ENCODE peak calls at places on chromosome 22, in ten cellular contexts. J is left ventricle myocardium inferior; H is kidney; Z is cardiac muscle cell; X is A549; G is thoracic aorta; N is effector memory CD4-positive, alpha-beta T cell; W is NT2/D1; L is trophoblast cell; M is H9. E is an unnamed sample.

GRCh38 chr22:32612834-32613233 is 138.2 kb downstream of the FBXO7 start:
- DNase-seq in X (no peak), Z (no peak), H (no peak), M (no peak), L (no peak), W (no peak), G (no peak), J (no peak), N (no peak), E (no peak)

GRCh38 chr22:36901411-36902142 is 11.9 kb upstream of the CSF2RB start:
- DNase-seq in M (no peak), H (no peak), J (no peak), Z (no peak), X (no peak), N (no peak), L (no peak), W (no peak), G (no peak), E (peak; percentile 35)

GRCh38 chr22:37021710-37022482 is 2.4 kb downstream of the MPST start:
- DNase-seq in N (no peak), Z (peak; percentile 58), G (no peak), X (no peak), M (no peak), H (peak; percentile 59), J (peak; percentile 32), L (peak; percentile 35), W (peak; percentile 38), E (peak; percentile 53)

GRCh38 chr22:38427465-38427864 is 27.5 kb downstream of the KCNJ4 start:
- DNase-seq in J (no peak), N (no peak), L (no peak), Z (no peak), W (no peak), X (no peak), H (no peak), M (no peak), G (no peak), E (no peak)

GRCh38 chr22:49240016-49240380 is 587.7 kb downstream of the BRD1 start:
- DNase-seq in G (no peak), X (no peak), N (no peak), J (no peak), W (no peak), H (peak; percentile 35), Z (no peak), L (no peak), M (peak; percentile 14), E (no peak)

GRCh38 chr22:30763815-30764686 is 69.4 kb downstream of the OSBP2 start:
- DNase-seq in W (peak; percentile 72), H (no peak), N (no peak), X (peak; percentile 59), L (peak; percentile 91), M (peak; percentile 80), J (no peak), Z (peak; percentile 89), G (no peak), E (peak; percentile 45)

GRCh38 chr22:40666151-40666848 is 13.0 kb upstream of the MCHR1 start:
- DNase-seq in M (no peak), W (no peak), X (no peak), J (peak; percentile 61), H (no peak), Z (peak; percentile 78), L (peak; percentile 25), N (no peak), G (no peak), E (no peak)

GRCh38 chr22:29216873-29217666 is 11.4 kb downstream of the EMID1 start:
- DNase-seq in Z (peak; percentile 74), H (peak; percentile 86), J (no peak), M (peak; percentile 21), X (no peak), L (peak; percentile 19), N (no peak), W (no peak), G (no peak), E (no peak)

GRCh38 chr22:35835998-35836691 is 118.5 kb downstream of the APOL5 start:
- DNase-seq in W (peak; percentile 57), H (no peak), L (peak; percentile 68), M (peak; percentile 70), G (no peak), N (no peak), Z (peak; percentile 91), J (peak; percentile 43), X (peak; percentile 68), E (peak; percentile 38)

GRCh38 chr22:43262990-43263644 is 76.2 kb upstream of the TTLL12 start:
- DNase-seq in X (no peak), L (no peak), M (no peak), G (no peak), H (peak; percentile 85), N (peak; percentile 15), W (no peak), J (peak; percentile 27), Z (peak; percentile 49), E (peak; percentile 33)

GRCh38 chr22:49971232-49972162 is 10.9 kb downstream of the PIM3 start:
- DNase-seq in G (peak; percentile 36), M (peak; percentile 47), H (peak; percentile 95), Z (peak; percentile 72), J (peak; percentile 87), W (no peak), X (peak; percentile 33), N (no peak), L (peak; percentile 53), E (peak; percentile 92)

GRCh38 chr22:37533995-37534394 is 14.8 kb upstream of the CARD10 start:
- DNase-seq in W (no peak), G (no peak), L (no peak), H (no peak), N (no peak), M (no peak), Z (peak; percentile 88), J (no peak), X (no peak), E (no peak)

GRCh38 chr22:19057999-19058491 is 64.2 kb downstream of the DGCR2 start:
- DNase-seq in N (no peak), X (no peak), H (peak; percentile 46), J (no peak), Z (no peak), G (no peak), L (no peak), W (no peak), M (no peak), E (no peak)

GRCh38 chr22:32573991-32574390 is 99.4 kb downstream of the FBXO7 start:
- DNase-seq in X (no peak), J (no peak), Z (no peak), W (no peak), N (no peak), H (no peak), M (no peak), G (no peak), L (no peak), E (no peak)

GRCh38 chr22:29146771-29147170 is 58.9 kb upstream of the EMID1 start:
- DNase-seq in W (no peak), H (peak; percentile 18), L (no peak), M (peak; percentile 18), G (no peak), J (no peak), N (no peak), X (no peak), Z (no peak), E (no peak)

GRCh38 chr22:48100685-48101417 is 1338.4 kb downstream of the TBC1D22A start:
- DNase-seq in N (no peak), J (no peak), G (no peak), M (peak; percentile 17), X (no peak), W (no peak), L (no peak), H (no peak), Z (no peak), E (no peak)
- H3K4me1 ChIP-seq in N (peaks cover 8% of the 10 kb centered on the region), J (no peaks in the 10 kb centered on the region), G (no peaks in the 10 kb centered on the region), M (no peaks in the 10 kb centered on the region), X (no peaks in the 10 kb centered on the region), W (peaks cover 4% of the 10 kb centered on the region), L (peaks cover 3% of the 10 kb centered on the region), H (no peaks in the 10 kb centered on the region), Z (no peaks in the 10 kb centered on the region), E (no peaks in the 10 kb centered on the region)

GRCh38 chr22:20787746-20788626 is 14.1 kb downstream of the SERPIND1 start:
- DNase-seq in L (no peak), H (no peak), J (no peak), M (no peak), Z (no peak), X (no peak), W (no peak), G (no peak), N (no peak), E (no peak)
- H3K4me1 ChIP-seq in L (no peaks in the 10 kb centered on the region), H (no peaks in the 10 kb centered on the region), J (peaks cover 28% of the 10 kb centered on the region), M (no peaks in the 10 kb centered on the region), Z (peaks cover 42% of the 10 kb centered on the region), X (peaks cover 5% of the 10 kb centered on the region), W (no peaks in the 10 kb centered on the region), G (no peaks in the 10 kb centered on the region), N (no peaks in the 10 kb centered on the region), E (peaks cover 4% of the 10 kb centered on the region)

GRCh38 chr22:26462051-26462450 is 21.5 kb downstream of the HPS4 start:
- DNase-seq in L (no peak), G (no peak), W (no peak), H (no peak), M (no peak), N (no peak), X (no peak), Z (no peak), J (no peak), E (no peak)
- H3K4me1 ChIP-seq in L (peaks cover 19% of the 10 kb centered on the region), G (no peaks in the 10 kb centered on the region), W (no peaks in the 10 kb centered on the region), H (no peaks in the 10 kb centered on the region), M (no peaks in the 10 kb centered on the region), N (no peaks in the 10 kb centered on the region), X (no peaks in the 10 kb centered on the region), Z (peaks cover 14% of the 10 kb centered on the region), J (peaks cover 10% of the 10 kb centered on the region), E (no peaks in the 10 kb centered on the region)

DNA sequence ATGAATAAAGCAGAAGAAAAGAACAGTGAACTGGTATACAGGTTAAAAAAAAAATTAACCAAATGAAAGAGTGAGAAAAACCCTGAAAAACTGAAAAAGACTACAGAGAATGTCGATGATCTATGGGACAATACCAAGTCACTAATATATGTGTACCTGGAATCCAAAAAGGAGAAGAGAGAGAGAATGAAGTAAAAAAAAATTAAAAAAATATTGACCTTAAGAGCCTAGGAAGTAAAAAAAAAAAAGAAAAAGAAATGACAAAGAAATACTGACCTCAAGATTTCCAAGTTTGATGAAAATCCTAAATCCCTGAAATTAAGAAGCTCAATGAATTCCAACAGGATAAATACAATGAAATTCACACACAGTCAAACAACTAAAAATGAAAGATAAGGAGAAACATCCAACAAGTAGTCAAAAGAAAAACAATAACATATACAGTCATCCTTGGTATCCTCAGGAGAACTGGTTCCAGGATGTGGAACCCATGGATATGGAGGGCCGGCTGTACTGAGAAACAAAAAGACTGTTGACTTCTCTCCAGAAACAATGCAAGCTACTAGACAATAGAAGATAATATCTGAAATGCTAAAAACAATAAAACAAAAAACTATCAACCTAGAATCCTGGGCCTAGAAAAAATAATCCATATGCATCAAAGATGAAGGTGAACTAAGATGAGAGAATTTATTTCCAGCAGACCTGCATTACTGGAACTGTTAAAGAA is 33.5 kb upstream of the SERPIND1 start:
- DNase-seq in W (no peak), H (no peak), L (no peak), J (no peak), G (no peak), N (no peak), M (no peak), Z (no peak), X (no peak), E (no peak)
- H3K4me1 ChIP-seq in W (no peaks in the 10 kb centered on the region), H (no peaks in the 10 kb centered on the region), L (no peaks in the 10 kb centered on the region), J (peaks cover 4% of the 10 kb centered on the region), G (no peaks in the 10 kb centered on the region), N (no peaks in the 10 kb centered on the region), M (no peaks in the 10 kb centered on the region), Z (no peaks in the 10 kb centered on the region), X (no peaks in the 10 kb centered on the region), E (no peaks in the 10 kb centered on the region)

DNA sequence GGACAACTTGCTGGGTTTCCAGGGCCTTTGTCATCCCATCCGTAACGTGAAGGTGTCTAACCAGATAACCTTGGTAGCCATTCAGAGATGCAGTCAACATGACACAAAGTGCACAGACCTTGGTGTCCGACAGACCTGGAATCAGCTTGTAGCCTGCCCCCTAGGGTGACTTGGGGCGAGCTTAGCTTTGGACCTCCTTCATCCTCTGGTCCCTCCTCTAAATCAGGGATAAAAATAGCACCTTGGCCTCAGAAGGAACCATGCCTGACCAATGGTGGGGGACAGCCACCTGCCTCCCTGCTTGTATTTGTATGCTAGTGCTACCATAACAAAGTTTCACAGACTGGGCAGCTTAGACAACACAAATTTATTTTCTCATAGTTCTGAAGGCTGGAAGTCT is 3.7 kb downstream of the SNRPD3 start:
- DNase-seq in H (no peak), Z (no peak), G (no peak), X (no peak), N (no peak), M (no peak), W (no peak), L (no peak), J (no peak), E (no peak)
- H3K4me1 ChIP-seq in H (peaks cover 20% of the 10 kb centered on the region), Z (peaks cover 8% of the 10 kb centered on the region), G (peaks cover 7% of the 10 kb centered on the region), X (peaks cover 14% of the 10 kb centered on the region), N (peaks cover 22% of the 10 kb centered on the region), M (peaks cover 3% of the 10 kb centered on the region), W (no peaks in the 10 kb centered on the region), L (peaks cover 2% of the 10 kb centered on the region), J (peaks cover 84% of the 10 kb centered on the region), E (peaks cover 28% of the 10 kb centered on the region)